ENCODE peak calls at places on chromosomes 16 and 17, in seven cellular contexts. Q is HEK293T, N is EH, D is NCI-H1694 treated with DMSO at 0.1 percent for 48 hours, A is AG04449, K is hippocampal formation, M is head of caudate nucleus. X is an unnamed sample.
A peak's percentile ranks its signal among the peaks of the same experiment; 100 is the strongest.

GRCh38 chr17:1965556-1966273 is 59.4 kb downstream of the RTN4RL1 start:
- DNase-seq in Q (no peak), N (peak; percentile 75), D (peak; percentile 47), A (no peak), K (no peak), M (no peak), X (no peak)

GRCh38 chr17:11558681-11559234 is 39.5 kb upstream of the DNAH9 start:
- DNase-seq in Q (no peak), N (no peak), D (no peak), A (no peak), K (no peak), M (no peak), X (no peak)

GRCh38 chr16:30700491-30700890 is 1.5 kb downstream of the SRCAP start:
- DNase-seq in Q (no peak), N (no peak), D (no peak), A (no peak), K (no peak), M (no peak), X (peak; percentile 88)

GRCh38 chr16:19696961-19697360 is 21.1 kb downstream of the KNOP1 start:
- DNase-seq in Q (no peak), N (no peak), D (peak; percentile 33), A (no peak), K (peak; percentile 38), M (peak; percentile 53), X (no peak)

GRCh38 chr17:63033142-63033541 is 67.1 kb downstream of the TANC2 start:
- DNase-seq in Q (no peak), N (no peak), D (no peak), A (no peak), K (no peak), M (no peak), X (peak; percentile 14)

GRCh38 chr17:80920406-80920805 is 71.2 kb upstream of the CHMP6 start:
- DNase-seq in Q (no peak), N (no peak), D (no peak), A (no peak), K (no peak), M (peak; percentile 65), X (no peak)

GRCh38 chr16:54165174-54165911 is 121.2 kb downstream of the IRX3 start:
- DNase-seq in Q (no peak), N (no peak), D (no peak), A (no peak), K (no peak), M (no peak), X (no peak)

GRCh38 chr17:17795946-17796786 is 40.6 kb downstream of the SREBF1 start:
- DNase-seq in Q (no peak), N (no peak), D (no peak), A (no peak), K (no peak), M (no peak), X (no peak)

GRCh38 chr17:80260791-80261158 is at the start of gene RNF213:
- DNase-seq in Q (peak; percentile 77), N (peak; percentile 52), D (peak; percentile 24), A (no peak), K (no peak), M (no peak), X (peak; percentile 3)

GRCh38 chr16:69531988-69532387 is 33.8 kb upstream of the NFAT5 start:
- DNase-seq in Q (no peak), N (no peak), D (no peak), A (no peak), K (no peak), M (no peak), X (no peak)

GRCh38 chr17:39014044-39014794 is 47.0 kb upstream of the FBXO47 start:
- DNase-seq in Q (no peak), N (peak; percentile 75), D (no peak), A (no peak), K (no peak), M (no peak), X (peak; percentile 53)

GRCh38 chr17:48589831-48590602 is at the start of gene HOXB3:
- DNase-seq in Q (peak; percentile 66), N (no peak), D (no peak), A (peak; percentile 67), K (no peak), M (no peak), X (no peak)

GRCh38 chr17:80071116-80071980 is 30.0 kb upstream of the GAA start:
- DNase-seq in Q (no peak), N (peak; percentile 60), D (no peak), A (no peak), K (peak; percentile 24), M (peak; percentile 40), X (no peak)

GRCh38 chr16:70701036-70701435 is 15.2 kb upstream of the MTSS2 start:
- DNase-seq in Q (no peak), N (no peak), D (no peak), A (no peak), K (no peak), M (no peak), X (no peak)

GRCh38 chr16:68445458-68445857 is 2.9 kb downstream of the SMPD3 start:
- DNase-seq in Q (peak; percentile 56), N (peak; percentile 64), D (peak; percentile 72), A (no peak), K (peak; percentile 41), M (peak; percentile 61), X (peak; percentile 57)

GRCh38 chr16:19595043-19595767 is 39.7 kb downstream of the VPS35L start:
- DNase-seq in Q (no peak), N (peak; percentile 83), D (no peak), A (peak; percentile 88), K (no peak), M (no peak), X (peak; percentile 97)

GRCh38 chr17:49104511-49105074 is 28.0 kb upstream of the B4GALNT2 start:
- DNase-seq in Q (no peak), N (peak; percentile 89), D (no peak), A (no peak), K (no peak), M (no peak), X (no peak)

GRCh38 chr17:17067277-17067676 is 25.0 kb downstream of the MPRIP start:
- DNase-seq in Q (no peak), N (peak; percentile 88), D (no peak), A (no peak), K (no peak), M (no peak), X (peak; percentile 92)

GRCh38 chr16:75584108-75584507 is 17.9 kb downstream of the GABARAPL2 start:
- DNase-seq in Q (no peak), N (no peak), D (no peak), A (no peak), K (no peak), M (no peak), X (no peak)

GRCh38 chr17:7389924-7390910 is 4.1 kb downstream of the PLSCR3 start:
- DNase-seq in Q (no peak), N (no peak), D (no peak), A (no peak), K (no peak), M (no peak), X (no peak)

GRCh38 chr16:4081577-4082021 is 34.6 kb downstream of the ADCY9 start:
- DNase-seq in Q (no peak), N (peak; percentile 37), D (no peak), A (no peak), K (no peak), M (peak; percentile 46), X (no peak)

GRCh38 chr16:75946058-75946457 is 219.8 kb upstream of the CPHXL start:
- DNase-seq in Q (no peak), N (no peak), D (no peak), A (no peak), K (no peak), M (no peak), X (no peak)

GRCh38 chr16:67458121-67458641 is 22.8 kb downstream of the ATP6V0D1 start:
- DNase-seq in Q (no peak), N (peak; percentile 48), D (no peak), A (no peak), K (no peak), M (no peak), X (no peak)

GRCh38 chr16:86101135-86101911 is 202.4 kb downstream of the IRF8 start:
- DNase-seq in Q (no peak), N (no peak), D (no peak), A (no peak), K (no peak), M (no peak), X (no peak)

GRCh38 chr16:48365030-48365600 is 20.1 kb downstream of the SIAH1 start:
- DNase-seq in Q (no peak), N (no peak), D (no peak), A (no peak), K (no peak), M (no peak), X (no peak)

GRCh38 chr16:54911079-54911478 is 19.6 kb upstream of the IRX5 start:
- DNase-seq in Q (no peak), N (no peak), D (no peak), A (no peak), K (no peak), M (no peak), X (no peak)

GRCh38 chr17:376936-377863 is 24.6 kb upstream of the RPH3AL start:
- DNase-seq in Q (no peak), N (peak; percentile 56), D (peak; percentile 63), A (no peak), K (no peak), M (no peak), X (no peak)

GRCh38 chr17:82435103-82435502 is 15.4 kb downstream of the CYBC1 start:
- DNase-seq in Q (no peak), N (peak; percentile 54), D (no peak), A (no peak), K (no peak), M (no peak), X (peak; percentile 42)

GRCh38 chr17:6868579-6868978 is 37.0 kb upstream of the TEKT1 start:
- DNase-seq in Q (no peak), N (no peak), D (no peak), A (no peak), K (no peak), M (no peak), X (peak; percentile 82)

GRCh38 chr16:31427441-31428276 is 501 bp downstream of the COX6A2 start:
- DNase-seq in Q (no peak), N (peak; percentile 41), D (no peak), A (no peak), K (no peak), M (peak; percentile 37), X (no peak)

X was measured in NCI-H226.